ENCODE peak calls at places on chromosomes 6 and 20, in four cellular contexts. E, C, Y and Z are unnamed samples.

GRCh38 chr6:43921039-43921438 is 151.0 kb downstream of the VEGFA start:
- DNase-seq in E (peak; percentile 11), C (no peak), Y (no peak), Z (no peak)

GRCh38 chr6:4573958-4574481 is 202.2 kb upstream of the CDYL start:
- DNase-seq in E (no peak), C (no peak), Y (no peak), Z (no peak)

GRCh38 chr6:129671442-129672344 is 38.3 kb downstream of the ARHGAP18 start:
- DNase-seq in E (no peak), C (peak; percentile 92), Y (no peak), Z (no peak)

GRCh38 chr20:51334609-51335008 is 207.9 kb downstream of the NFATC2 start:
- DNase-seq in E (no peak), C (no peak), Y (no peak), Z (no peak)

GRCh38 chr6:11329841-11330765 is 97.6 kb upstream of the NEDD9 start:
- DNase-seq in E (no peak), C (no peak), Y (no peak), Z (no peak)

GRCh38 chr20:25173886-25174308 is 21.6 kb upstream of the ENTPD6 start:
- DNase-seq in E (no peak), C (no peak), Y (no peak), Z (no peak)

GRCh38 chr20:25310921-25311728 is 63.2 kb downstream of the PYGB start:
- DNase-seq in E (peak; percentile 39), C (no peak), Y (no peak), Z (no peak)

GRCh38 chr6:72841195-72841594 is 219.3 kb downstream of the KCNQ5 start:
- DNase-seq in E (no peak), C (no peak), Y (no peak), Z (no peak)

GRCh38 chr6:17705428-17705777 is 1.3 kb downstream of the NUP153 start:
- DNase-seq in E (peak; percentile 59), C (peak; percentile 69), Y (peak; percentile 68), Z (peak; percentile 56)

GRCh38 chr20:61438285-61438684 is 186.2 kb downstream of the CDH4 start:
- DNase-seq in E (no peak), C (no peak), Y (no peak), Z (no peak)

GRCh38 chr20:61436674-61437279 is 184.7 kb downstream of the CDH4 start:
- DNase-seq in E (no peak), C (no peak), Y (peak; percentile 97), Z (no peak)

GRCh38 chr20:61439251-61439650 is 187.2 kb downstream of the CDH4 start:
- DNase-seq in E (no peak), C (no peak), Y (no peak), Z (no peak)

GRCh38 chr20:61436268-61436667 is 184.2 kb downstream of the CDH4 start:
- DNase-seq in E (no peak), C (no peak), Y (no peak), Z (no peak)

GRCh38 chr20:61437280-61438206 is 185.5 kb downstream of the CDH4 start:
- DNase-seq in E (no peak), C (no peak), Y (peak; percentile 72), Z (no peak)
- H3K4me3 ChIP-seq in E (no peak overlapping the region), C (no peak overlapping the region), Y (peak overlapping the region; percentile 59), Z (no peak overlapping the region)

GRCh38 chr6:39419607-39420006 is 97.1 kb upstream of the KCNK16 start:
- DNase-seq in E (no peak), C (no peak), Y (no peak), Z (no peak)

GRCh38 chr6:39420300-39421265 is 98.1 kb upstream of the KCNK16 start:
- DNase-seq in E (no peak), C (no peak), Y (no peak), Z (no peak)

GRCh38 chr6:39422273-39422672 is 99.8 kb upstream of the KCNK16 start:
- DNase-seq in E (peak; percentile 67), C (no peak), Y (no peak), Z (no peak)

GRCh38 chr6:39424831-39425230 is 102.3 kb upstream of the KCNK16 start:
- DNase-seq in E (no peak), C (no peak), Y (no peak), Z (no peak)

DNA sequence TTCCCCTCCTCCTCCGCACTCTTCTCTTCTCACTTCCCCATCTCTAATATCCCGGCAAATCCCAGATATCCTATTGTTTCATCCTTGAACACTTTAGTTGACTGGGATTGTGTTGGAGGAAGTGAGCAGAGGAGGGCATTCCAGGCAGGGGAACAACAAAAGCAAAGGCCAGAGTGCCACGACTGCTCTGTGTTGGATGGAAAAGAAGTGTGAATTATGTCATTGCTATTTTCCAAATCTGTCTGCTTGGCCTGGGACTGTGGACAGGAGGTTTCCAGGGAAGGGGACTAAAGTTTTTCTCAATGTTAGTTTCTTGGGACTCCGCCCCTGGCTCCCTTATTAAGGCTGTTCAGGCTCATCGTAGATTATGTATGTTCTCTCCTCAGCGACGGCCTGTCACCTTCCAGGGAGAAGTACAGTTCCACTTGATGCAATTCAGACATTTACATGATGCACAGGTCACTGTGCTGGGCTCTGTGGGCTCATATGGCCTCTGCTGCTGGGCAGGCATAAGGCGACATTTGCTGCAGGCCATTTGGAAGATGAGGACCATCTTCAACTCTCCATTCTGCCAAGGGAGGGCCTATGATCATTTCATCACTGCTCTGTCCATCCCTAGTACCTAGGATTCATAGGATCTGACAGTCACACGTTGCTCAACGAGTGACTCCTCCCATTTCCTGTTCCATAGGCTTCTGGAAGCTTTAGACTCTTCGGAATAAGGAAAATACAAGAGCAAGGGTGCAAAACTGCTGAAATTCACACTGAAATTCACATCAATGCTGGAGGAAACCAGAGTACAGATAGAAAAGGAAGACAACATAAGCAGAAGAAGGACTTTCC is 99.1 kb upstream of the KCNK16 start:
- DNase-seq in E (no peak), C (no peak), Y (no peak), Z (no peak)
- H3K4me3 ChIP-seq in E (no peak overlapping the region), C (no peak overlapping the region), Y (no peak overlapping the region), Z (no peak overlapping the region)

DNA sequence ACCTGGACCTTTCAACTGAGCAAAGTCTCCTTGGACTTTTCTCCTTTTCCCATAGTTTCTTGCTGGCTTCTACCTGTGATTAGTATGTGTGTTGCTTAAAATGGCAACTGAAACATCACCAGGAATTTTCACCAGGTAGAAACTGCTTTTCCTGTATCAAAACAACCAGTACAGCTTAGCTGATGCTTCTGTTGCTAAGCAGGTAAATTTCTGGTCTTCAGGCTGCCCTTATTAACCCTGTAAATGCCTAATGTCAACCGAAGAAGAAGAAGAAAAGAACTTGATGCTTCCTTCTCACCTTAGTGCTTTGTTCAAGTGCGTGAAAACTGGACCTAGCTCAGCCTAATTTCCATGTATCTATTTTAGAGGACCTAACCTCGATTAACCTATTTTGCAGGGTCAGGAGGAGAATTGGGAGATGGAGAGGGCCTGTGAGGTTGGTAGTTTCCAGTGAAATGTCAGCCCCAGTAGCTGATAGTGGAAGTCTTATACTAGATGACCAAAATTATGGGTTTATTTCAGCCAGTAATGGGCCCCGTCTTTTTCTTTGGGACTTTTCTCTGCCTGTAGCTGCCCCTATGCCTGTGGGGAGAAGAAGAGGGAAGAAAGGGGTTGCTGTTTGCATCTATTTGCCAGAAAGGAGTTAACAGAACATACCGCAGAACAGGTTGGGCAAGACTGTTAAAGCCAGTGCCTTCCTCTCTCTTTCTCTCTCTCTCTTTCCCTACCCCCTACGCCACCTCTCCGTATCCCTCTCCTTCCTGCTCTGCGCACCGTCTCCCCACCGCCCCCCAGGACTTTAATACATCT is 37.7 kb downstream of the RREB1 start:
- DNase-seq in E (no peak), C (no peak), Y (peak; percentile 61), Z (no peak)
- H3K4me3 ChIP-seq in E (no peak overlapping the region), C (peak overlapping the region; percentile 45), Y (no peak overlapping the region), Z (no peak overlapping the region)

DNA sequence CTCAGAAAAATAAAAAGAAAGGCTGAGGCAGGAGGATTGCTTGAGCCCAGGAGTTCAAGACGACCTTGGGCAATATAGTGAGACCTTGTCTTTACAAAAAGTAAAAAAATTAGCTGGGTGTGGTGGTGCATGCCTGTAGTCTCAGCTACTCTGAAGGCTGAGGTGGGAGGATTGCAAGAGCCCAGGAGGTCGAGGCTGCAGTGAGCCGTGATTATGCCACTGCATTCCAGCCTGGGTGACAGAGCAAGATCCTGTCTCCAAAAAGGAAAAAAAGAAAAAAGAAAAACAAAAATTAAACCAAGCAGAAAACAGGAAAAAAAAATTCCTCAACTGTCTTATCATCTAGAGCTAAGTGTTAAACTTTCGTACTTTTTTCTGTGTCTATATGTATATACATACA is 12.4 kb upstream of the SRSF3 start:
- DNase-seq in E (no peak), C (no peak), Y (no peak), Z (no peak)
- H3K4me3 ChIP-seq in E (no peak overlapping the region), C (no peak overlapping the region), Y (no peak overlapping the region), Z (no peak overlapping the region)

GRCh38 chr6:154410619-154411044 is 54.0 kb upstream of the IPCEF1 start:
- DNase-seq in E (peak; percentile 77), C (peak; percentile 24), Y (no peak), Z (peak; percentile 61)
- H3K4me3 ChIP-seq in E (no peak overlapping the region), C (no peak overlapping the region), Y (no peak overlapping the region), Z (no peak overlapping the region)

DNA sequence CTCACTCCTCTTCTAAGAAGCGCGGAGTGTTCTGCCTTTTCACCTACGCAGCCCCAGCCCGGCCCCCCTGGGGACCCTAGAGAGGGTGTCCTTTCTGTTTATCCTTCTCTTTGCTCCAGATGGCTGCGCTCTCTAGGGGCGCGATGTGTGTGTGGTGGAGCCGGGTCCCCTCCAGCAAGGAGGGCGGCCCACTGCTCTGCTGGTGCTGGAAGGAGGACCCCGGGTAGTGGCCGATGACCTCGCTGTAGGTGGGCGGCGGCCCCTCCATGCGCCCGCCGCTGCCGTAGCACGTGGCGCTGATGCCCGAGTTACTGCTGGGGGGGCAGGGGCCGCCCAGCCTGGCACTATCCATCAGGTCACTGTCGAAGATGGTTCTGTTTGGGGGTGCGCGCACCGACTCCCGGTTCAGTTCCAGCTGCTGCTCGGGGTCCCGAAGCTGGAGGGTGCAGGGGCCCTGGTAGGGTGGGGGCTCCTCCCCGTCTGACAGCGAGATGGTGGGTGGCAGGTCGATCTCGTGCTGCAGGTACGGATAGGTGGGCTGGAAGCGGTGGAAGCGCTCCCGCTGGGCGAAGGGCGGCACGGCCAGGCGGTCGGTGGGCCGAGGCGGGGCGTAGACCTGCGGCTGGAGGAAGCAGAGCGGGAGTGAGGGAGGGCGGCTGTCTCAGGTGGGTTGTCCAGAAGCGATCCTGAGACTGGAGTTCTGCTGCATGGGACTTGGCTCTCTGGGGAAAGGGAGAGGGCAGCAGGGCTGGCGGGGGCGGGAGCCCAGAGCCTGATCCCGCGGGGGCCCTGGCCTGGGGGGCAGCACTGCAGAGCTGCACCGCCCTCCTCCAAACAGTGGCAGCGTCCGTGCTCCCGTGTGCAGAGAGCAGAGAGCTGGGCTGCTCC is 32.0 kb upstream of the ZBP1 start:
- DNase-seq in E (no peak), C (no peak), Y (no peak), Z (peak; percentile 15)
- H3K4me3 ChIP-seq in E (no peak overlapping the region), C (no peak overlapping the region), Y (no peak overlapping the region), Z (no peak overlapping the region)

GRCh38 chr20:62940875-62941274 is 2.9 kb downstream of the GID8 start:
- DNase-seq in E (no peak), C (no peak), Y (no peak), Z (no peak)

GRCh38 chr20:62943396-62943795 is 5.4 kb downstream of the GID8 start:
- DNase-seq in E (no peak), C (no peak), Y (no peak), Z (no peak)

GRCh38 chr20:62941792-62942191 is 3.8 kb downstream of the GID8 start:
- DNase-seq in E (no peak), C (no peak), Y (no peak), Z (no peak)

GRCh38 chr20:62944184-62944583 is 6.2 kb downstream of the GID8 start:
- DNase-seq in E (peak; percentile 32), C (no peak), Y (no peak), Z (no peak)

GRCh38 chr20:62942456-62942855 is 4.5 kb downstream of the GID8 start:
- DNase-seq in E (no peak), C (no peak), Y (no peak), Z (no peak)
- H3K4me3 ChIP-seq in E (no peak overlapping the region), C (no peak overlapping the region), Y (no peak overlapping the region), Z (no peak overlapping the region)